ENCODE peak calls at places on chromosomes 11 and 22, in four cellular contexts. R is GM12891, D is H1, L is K562. T is an unnamed sample.

GRCh38 chr22:50530857-50531545 is 1.2 kb upstream of the TYMP start:
- DNase-seq in L (no peak), D (no peak), R (peak; percentile 69), T (peak; percentile 75)

GRCh38 chr11:128568166-128568778 is 19.1 kb downstream of the ETS1 start:
- DNase-seq in D (no peak), R (no peak), L (no peak), T (no peak)

GRCh38 chr22:27597703-27598444 is 203.7 kb downstream of the MN1 start:
- DNase-seq in D (no peak), L (peak; percentile 63), R (no peak), T (no peak)

GRCh38 chr11:57709802-57710367 is 2.1 kb downstream of the MED19 start:
- DNase-seq in R (no peak), D (no peak), L (no peak), T (no peak)

GRCh38 chr22:46596819-46597218 is 23.4 kb upstream of the GRAMD4 start:
- DNase-seq in R (no peak), L (no peak), D (no peak), T (no peak)

GRCh38 chr11:65316979-65317786 is 2.5 kb downstream of the CDC42EP2 start:
- DNase-seq in L (no peak), R (no peak), D (no peak), T (no peak)

GRCh38 chr11:32792948-32793475 is 1.4 kb downstream of the CCDC73 start:
- DNase-seq in R (peak; percentile 8), L (peak; percentile 39), D (peak; percentile 9), T (peak; percentile 11)

GRCh38 chr11:83156996-83157754 is at the start of gene PCF11:
- DNase-seq in L (no peak), R (no peak), D (no peak), T (no peak)

GRCh38 chr11:75476716-75477613 is 44.0 kb upstream of the KLHL35 start:
- DNase-seq in R (no peak), L (peak; percentile 38), D (no peak), T (no peak)

GRCh38 chr11:75606099-75606498 is 44.0 kb downstream of the SERPINH1 start:
- DNase-seq in D (no peak), L (no peak), R (no peak), T (no peak)

GRCh38 chr11:1401001-1401445 is 11.3 kb downstream of the BRSK2 start:
- DNase-seq in D (no peak), L (no peak), R (no peak), T (no peak)

GRCh38 chr22:31661851-31662667 is at the start of gene PISD:
- DNase-seq in R (peak; percentile 94), L (peak; percentile 95), D (peak; percentile 92), T (peak; percentile 94)

GRCh38 chr11:7570938-7571337 is 57.1 kb downstream of the PPFIBP2 start:
- DNase-seq in R (no peak), L (no peak), D (no peak), T (no peak)

GRCh38 chr11:78080818-78081495 is 1.3 kb upstream of the NDUFC2 start:
- DNase-seq in R (no peak), L (no peak), D (no peak), T (no peak)

GRCh38 chr22:43530864-43531201 is 119.0 kb downstream of the MPPED1 start:
- DNase-seq in L (no peak), R (no peak), D (no peak), T (no peak)
- TF ChIP-seq TAF1 in L (no peak), R (no peak), D (no peak), T (no peak)

GRCh38 chr11:68460741-68461283 is at the start of gene PPP6R3:
- DNase-seq in R (no peak), L (no peak), D (no peak), T (no peak)
- TF ChIP-seq POLR2A in R (peak; percentile 77), L (peak; percentile 75), D (no peak), T (peak; percentile 76)

GRCh38 chr22:42270512-42271190 is at the start of gene TCF20:
- DNase-seq in L (peak; percentile 88), R (peak; percentile 96), D (no peak), T (peak; percentile 94)
- TF ChIP-seq POLR2AphosphoS5 in L (no peak), R (peak; percentile 30), D (no peak), T (no peak)

GRCh38 chr22:29503811-29504372 is 23.9 kb downstream of the NEFH start:
- DNase-seq in R (no peak), D (no peak), L (no peak), T (no peak)
- TF ChIP-seq TAF1 in R (no peak), D (no peak), L (no peak), T (no peak)

T was measured in GM12892.